ENCODE peak calls at places on chromosomes 11 and 22, in four cellular contexts. V, Z, Q and W are unnamed samples.

GRCh38 chr22:32695451-32695891 is 106.0 kb upstream of the TIMP3 start:
- DNase-seq in V (peak; percentile 60), Z (no peak), Q (no peak), W (no peak)

GRCh38 chr22:19822301-19823117 is 32.2 kb downstream of the GNB1L start:
- DNase-seq in V (no peak), Z (peak; percentile 15), Q (no peak), W (peak; percentile 43)

GRCh38 chr11:64415996-64416728 is 57.2 kb downstream of the RPS6KA4 start:
- DNase-seq in V (no peak), Z (no peak), Q (no peak), W (no peak)

GRCh38 chr11:1150769-1151365 is 6.9 kb upstream of the MUC5AC start:
- DNase-seq in V (peak; percentile 12), Z (peak; percentile 8), Q (peak; percentile 40), W (peak; percentile 41)

GRCh38 chr11:14357843-14358728 is 897 bp downstream of the RRAS2 start:
- DNase-seq in V (peak; percentile 51), Z (peak; percentile 74), Q (peak; percentile 69), W (peak; percentile 84)

GRCh38 chr11:47111318-47111804 is 65.3 kb downstream of the ARFGAP2 start:
- DNase-seq in V (no peak), Z (no peak), Q (no peak), W (no peak)

GRCh38 chr22:25845985-25846745 is 104.2 kb downstream of the MYO18B start:
- DNase-seq in V (no peak), Z (no peak), Q (no peak), W (peak; percentile 40)

GRCh38 chr22:40498454-40499186 is 128.2 kb downstream of the SGSM3 start:
- DNase-seq in V (peak; percentile 100), Z (no peak), Q (no peak), W (no peak)

GRCh38 chr11:125499563-125499962 is 3.5 kb upstream of the FEZ1 start:
- DNase-seq in V (no peak), Z (no peak), Q (no peak), W (no peak)

GRCh38 chr22:16844529-16844928 is 19.3 kb upstream of the XKR3 start:
- DNase-seq in V (no peak), Z (no peak), Q (no peak), W (no peak)

GRCh38 chr11:130712480-130712879 is 203.8 kb downstream of the SNX19 start:
- DNase-seq in V (no peak), Z (no peak), Q (no peak), W (no peak)